ENCODE peak calls at places on chromosomes 13 and 19, in seven cellular contexts. L is breast epithelium, H is suprapubic skin, D is H1, O is spleen, M is prostate gland, V is K562. S is an unnamed sample.

GRCh38 chr19:4499855-4500254 is 18.4 kb downstream of the PLIN4 start:
- DNase-seq in L (no peak), H (no peak), D (no peak), O (no peak), M (no peak), V (no peak), S (no peak)

GRCh38 chr19:53372196-53372595 is 6.7 kb downstream of the ZNF525 start:
- DNase-seq in L (no peak), H (no peak), D (no peak), O (no peak), M (no peak), V (no peak), S (no peak)

GRCh38 chr13:98910501-98910951 is 67.3 kb downstream of the DOCK9 start:
- DNase-seq in L (no peak), H (no peak), D (no peak), O (no peak), M (no peak), V (no peak), S (no peak)

GRCh38 chr13:62643799-62644484 is 1228.3 kb upstream of the PCDH20 start:
- DNase-seq in L (no peak), H (no peak), D (no peak), O (no peak), M (no peak), V (no peak), S (no peak)

GRCh38 chr13:75372923-75373841 is 108.8 kb downstream of the TBC1D4 start:
- DNase-seq in L (no peak), H (no peak), D (no peak), O (no peak), M (no peak), V (no peak), S (no peak)

GRCh38 chr13:43377955-43378354 is 354.6 kb downstream of the DNAJC15 start:
- DNase-seq in L (no peak), H (no peak), D (no peak), O (no peak), M (no peak), V (no peak), S (no peak)

GRCh38 chr13:103142091-103142594 is 75.9 kb upstream of the SLC10A2 start:
- DNase-seq in L (no peak), H (no peak), D (no peak), O (no peak), M (no peak), V (no peak), S (no peak)

GRCh38 chr13:43880451-43880850 is 747 bp downstream of the LACC1 start:
- DNase-seq in L (no peak), H (no peak), D (no peak), O (no peak), M (no peak), V (no peak), S (no peak)

GRCh38 chr13:106619688-106620555 is 52.0 kb upstream of the ARGLU1 start:
- DNase-seq in L (no peak), H (no peak), D (peak), O (no peak), M (no peak), V (peak), S (no peak)

GRCh38 chr19:14182481-14182880 is 23.5 kb downstream of the ADGRL1 start:
- DNase-seq in L (no peak), H (no peak), D (no peak), O (no peak), M (no peak), V (no peak), S (no peak)

DNA sequence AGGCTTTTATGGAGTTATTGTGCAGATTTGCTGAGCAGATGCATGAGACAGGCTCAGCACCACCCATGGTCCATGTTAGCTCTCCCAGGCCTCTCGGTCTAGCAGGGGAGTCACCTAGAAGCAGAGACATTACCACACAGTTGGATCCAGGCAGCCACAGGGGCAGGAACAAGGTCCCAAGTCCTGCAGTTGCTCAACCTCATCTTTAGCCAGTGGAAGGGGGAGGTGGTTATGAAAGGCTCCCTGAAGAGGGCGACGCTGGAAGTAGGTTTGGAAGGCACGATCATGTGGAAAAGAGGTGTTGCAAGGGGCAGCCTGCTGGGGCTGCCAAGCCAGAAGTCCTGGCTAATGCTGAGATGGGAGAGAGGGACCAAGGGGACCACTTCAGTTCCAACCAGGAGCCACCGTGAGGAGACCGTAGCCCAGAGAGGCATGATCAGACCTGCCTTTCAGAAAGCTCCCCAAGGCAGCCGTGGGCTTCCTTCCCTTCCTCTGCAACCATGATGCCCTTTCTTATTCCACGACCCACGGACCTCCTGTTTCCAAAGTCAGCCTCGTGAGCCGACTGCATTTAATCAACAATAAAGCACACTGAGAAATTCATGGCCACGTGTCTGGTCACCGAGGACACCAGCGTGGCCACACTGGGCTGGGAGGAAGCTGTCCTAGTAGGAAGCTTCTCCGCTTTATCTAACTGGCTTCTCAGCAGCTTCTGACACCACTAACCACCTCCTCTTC is 2.5 kb downstream of the AP1M1 start:
- DNase-seq in L (no peak), H (no peak), D (no peak), O (no peak), M (no peak), V (no peak), S (no peak)
- TF ChIP-seq POLR2AphosphoS5 in L (peak), H (no peak), D (no peak), O (no peak), M (no peak), V (no peak), S (no peak)

DNA sequence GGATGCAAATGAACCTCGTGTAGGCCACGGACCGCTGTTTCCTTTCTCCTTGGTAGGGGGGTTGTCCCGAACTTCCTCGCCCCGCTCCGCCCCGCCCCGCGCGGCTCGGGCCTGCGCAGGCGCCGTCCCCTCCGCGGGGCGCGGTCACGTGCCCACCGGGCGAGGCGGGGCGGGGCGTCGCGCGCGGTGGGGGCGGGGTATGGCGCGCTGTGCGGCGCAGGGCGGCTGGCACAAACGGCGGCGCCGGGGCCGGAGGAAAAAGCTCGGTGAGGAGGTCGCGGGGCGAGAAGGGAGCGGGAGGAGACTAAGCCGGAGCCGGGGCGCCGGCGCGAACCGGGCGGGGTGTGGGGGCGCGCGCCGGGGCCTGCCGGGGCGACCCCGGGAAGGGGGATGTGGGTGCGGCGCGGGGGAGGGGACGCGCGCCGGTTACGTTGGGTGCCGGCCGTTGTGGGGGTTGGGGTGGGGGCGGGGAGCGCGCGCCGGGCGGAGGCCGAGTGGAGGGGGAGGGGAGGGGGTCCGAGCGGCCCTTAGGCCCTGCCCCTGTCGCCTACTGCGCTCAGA is at the start of gene EGLN2:
- DNase-seq in L (no peak), H (no peak), D (no peak), O (no peak), M (no peak), V (peak), S (no peak)
- TF ChIP-seq POLR2A in L (no peak), H (no peak), D (no peak), O (peak), M (peak), V (no peak), S (peak)

GRCh38 chr19:10418281-10419199 is 1.8 kb upstream of the PDE4A start:
- DNase-seq in L (no peak), H (no peak), D (no peak), O (no peak), M (no peak), V (no peak), S (no peak)
- TF ChIP-seq CTCF in L (no peak), H (no peak), D (no peak), O (no peak), M (no peak), V (no peak), S (no peak)

DNA sequence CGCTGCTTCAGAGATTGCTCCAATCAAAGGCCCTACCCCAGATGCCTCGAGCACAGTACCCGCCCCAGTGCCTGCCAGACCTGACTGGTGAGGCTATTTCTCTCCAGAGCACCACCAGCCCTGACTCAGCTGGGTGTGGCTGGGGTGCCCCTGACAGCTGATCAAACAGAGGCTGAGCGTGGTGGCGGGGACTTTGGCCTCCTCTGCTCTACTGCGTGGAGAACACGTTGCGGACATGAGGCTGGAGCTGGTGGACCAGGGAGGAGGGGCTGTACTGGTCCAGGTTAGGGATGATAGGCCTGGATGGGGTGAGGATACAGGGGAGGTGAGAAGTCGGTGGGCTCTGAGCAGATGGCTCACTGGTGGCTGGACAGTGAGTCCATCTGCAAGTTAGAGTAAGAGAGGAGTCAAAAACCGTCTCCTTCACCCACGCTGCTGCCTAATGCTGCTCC is 3.5 kb upstream of the DOCK6 start:
- DNase-seq in L (no peak), H (no peak), D (no peak), O (no peak), M (peak), V (no peak), S (no peak)
- TF ChIP-seq POLR2AphosphoS5 in L (no peak), H (no peak), D (no peak), O (no peak), M (peak), V (no peak), S (peak)

GRCh38 chr19:51690359-51691121 is 2.6 kb upstream of the SPACA6 start:
- DNase-seq in L (peak), H (no peak), D (no peak), O (peak), M (peak), V (peak), S (no peak)

GRCh38 chr19:51689751-51690358 is 3.3 kb upstream of the SPACA6 start:
- DNase-seq in L (no peak), H (no peak), D (no peak), O (peak), M (no peak), V (peak), S (no peak)

GRCh38 chr19:51687791-51688664 is 5.1 kb upstream of the SPACA6 start:
- DNase-seq in L (no peak), H (no peak), D (no peak), O (peak), M (no peak), V (peak), S (no peak)

GRCh38 chr19:51691122-51692064 is 1.7 kb upstream of the SPACA6 start:
- DNase-seq in L (no peak), H (peak), D (no peak), O (no peak), M (no peak), V (no peak), S (no peak)

GRCh38 chr19:51688665-51689571 is 4.2 kb upstream of the SPACA6 start:
- DNase-seq in L (peak), H (peak), D (no peak), O (peak), M (peak), V (peak), S (peak)
- TF ChIP-seq POLR2A in L (no peak), H (no peak), D (no peak), O (no peak), M (peak), V (peak), S (peak)

DNA sequence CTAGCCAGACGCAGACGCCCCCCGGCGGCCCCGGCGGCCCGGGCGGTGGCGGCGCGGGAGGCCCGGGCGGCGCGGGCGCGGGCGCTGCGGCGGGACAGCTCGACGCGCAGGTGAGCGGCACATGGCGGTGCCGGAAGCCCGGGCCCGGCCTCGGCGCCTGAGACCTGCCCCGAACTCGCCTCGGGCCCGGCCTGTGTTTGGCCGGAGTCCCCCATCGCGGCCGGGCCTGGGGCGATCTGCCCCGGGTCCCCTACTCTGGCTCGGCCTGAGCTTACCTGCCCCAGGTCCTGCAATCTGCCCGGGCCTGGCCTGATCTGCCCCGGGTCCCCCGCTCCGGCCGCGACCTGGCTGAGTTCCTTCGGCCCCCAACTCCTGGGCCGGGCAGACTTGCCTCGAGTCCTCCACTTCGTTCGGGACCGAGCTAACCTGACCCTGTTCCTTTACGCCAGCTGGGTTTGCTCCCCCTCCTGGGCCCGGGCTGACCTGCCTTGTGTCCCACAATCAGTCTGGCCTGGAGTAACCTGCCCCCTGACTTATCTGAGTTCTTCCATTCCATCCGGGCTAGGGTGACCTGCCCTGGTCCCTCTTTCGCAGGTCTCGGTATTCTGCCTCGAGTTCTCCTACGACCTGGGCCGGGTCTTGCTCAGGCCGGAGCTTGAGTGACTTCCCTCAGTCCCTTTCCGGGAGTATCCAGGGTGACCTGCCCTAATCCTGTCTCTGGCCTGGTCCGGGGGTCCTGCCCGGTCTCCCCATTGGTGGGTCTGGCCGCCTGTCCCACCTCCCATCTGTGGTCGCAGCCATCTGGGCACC is 777 bp downstream of the UPF1 start:
- DNase-seq in L (no peak), H (no peak), D (no peak), O (peak), M (no peak), V (peak), S (no peak)
- TF ChIP-seq CTCF in L (no peak), H (no peak), D (peak), O (no peak), M (no peak), V (peak), S (no peak)

DNA sequence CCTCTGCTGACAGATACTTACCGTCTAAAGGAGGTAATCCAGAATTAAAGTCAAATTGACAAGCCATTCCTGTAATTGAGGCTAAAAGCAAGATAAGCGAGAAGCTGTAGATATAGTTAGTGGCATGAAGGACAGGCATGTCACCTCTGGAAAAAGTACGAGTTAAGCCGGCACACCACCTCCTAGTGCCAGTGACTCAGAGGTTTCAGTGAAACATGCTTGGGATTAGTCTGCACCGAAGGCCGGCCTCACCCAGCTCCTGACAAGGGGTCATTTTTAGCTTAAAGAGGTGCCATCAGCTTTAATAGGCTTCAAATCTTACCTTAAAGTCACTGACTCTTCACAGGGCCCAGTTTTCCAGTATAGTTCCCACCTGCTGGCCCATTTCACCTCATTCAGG is 838.0 kb downstream of the UQCRFS1 start:
- DNase-seq in L (no peak), H (no peak), D (no peak), O (no peak), M (no peak), V (no peak), S (peak)
- TF ChIP-seq POLR2AphosphoS5 in L (no peak), H (no peak), D (no peak), O (no peak), M (no peak), V (no peak), S (no peak)

DNA sequence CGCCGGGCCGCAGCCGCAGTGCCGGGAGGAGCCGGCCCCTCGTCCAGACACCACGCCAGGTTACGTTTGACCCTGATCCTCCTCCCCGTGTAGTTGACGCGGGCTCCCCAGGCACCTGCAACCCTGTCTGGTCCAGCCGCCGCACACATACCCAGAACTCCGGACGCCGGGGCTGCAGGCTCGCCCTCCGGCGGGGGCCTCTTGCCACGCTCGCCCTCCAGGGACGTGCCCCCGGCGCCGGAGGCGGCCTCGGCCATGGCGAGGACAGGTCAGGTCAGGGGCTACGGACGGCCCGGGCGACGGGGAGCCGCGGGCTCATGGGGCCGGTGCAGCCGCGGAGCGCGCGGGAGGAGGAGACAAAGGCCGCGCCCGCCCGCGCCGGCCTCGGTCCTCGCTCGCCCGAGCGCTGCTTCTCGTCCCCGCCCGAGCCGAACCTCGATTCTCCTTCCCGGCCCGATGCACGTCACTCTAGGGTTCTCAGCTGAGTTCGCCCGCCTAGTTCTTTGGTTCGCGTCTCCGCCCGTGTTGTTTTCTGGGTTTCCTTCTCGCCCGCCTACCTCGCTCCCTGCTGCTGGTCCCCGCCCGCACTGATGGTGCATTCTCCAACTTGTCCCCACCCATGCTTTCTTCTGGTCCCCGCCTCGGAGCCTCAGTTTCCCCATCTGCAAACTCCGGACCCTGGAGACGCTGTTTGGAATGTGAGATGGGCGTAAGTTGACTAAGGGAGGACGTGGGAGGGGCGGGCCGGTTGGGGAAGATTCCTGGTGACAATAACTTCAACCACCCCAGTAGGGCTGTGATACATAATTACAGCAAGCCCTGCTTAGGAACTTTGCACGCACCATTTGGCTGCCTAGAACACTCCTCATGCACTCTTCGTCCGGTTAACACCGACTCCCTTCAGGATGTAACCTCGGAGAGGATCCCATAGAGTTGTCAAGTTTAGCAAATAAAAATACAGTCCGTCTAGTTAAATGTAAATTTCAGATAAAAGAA is at the start of gene ANO8:
- DNase-seq in L (peak), H (peak), D (peak), O (peak), M (peak), V (peak), S (no peak)
- TF ChIP-seq POLR2A in L (no peak), H (no peak), D (no peak), O (no peak), M (peak), V (no peak), S (no peak)

S was measured in vagina.